ENCODE peak calls at places on chromosome 10, in nine cellular contexts. K is foreskin fibroblast; O is GM13977; B is fibroblast of the conjunctiva; Y is BE2C; N is posterior vena cava; Q is activated CD4-positive, CD25-positive, alpha-beta regulatory T cell; G is activated T-helper 1 cell treated with anti-CD3 and anti-CD28 coated beads, Interleukin-12 subunit alpha, Interleukin-12 subunit beta, Interleukin-2, Interleukin-4 antibody, amounts not matched to agents 30 ng/mL and 10 ng/mL and 1 ng/mL, durations not matched to agents 14 hours and 24 hours and 36 hours; C is AG20443. I is an unnamed sample.

GRCh38 chr10:71963756-71964668 is at the start of gene CHST3:
- DNase-seq in K (no peak), O (peak), B (no peak), Y (peak), N (peak), Q (no peak), G (no peak), C (peak), I (peak)

GRCh38 chr10:86863443-86863842 is 94.0 kb downstream of the MMRN2 start:
- DNase-seq in K (no peak), O (no peak), B (no peak), Y (no peak), N (no peak), Q (no peak), G (no peak), C (peak), I (no peak)

GRCh38 chr10:44731271-44731670 is 179.9 kb upstream of the TMEM72 start:
- DNase-seq in K (no peak), O (no peak), B (no peak), Y (no peak), N (no peak), Q (no peak), G (no peak), C (no peak), I (no peak)

GRCh38 chr10:92688927-92689662 is 660 bp upstream of the HHEX start:
- DNase-seq in K (no peak), O (no peak), B (no peak), Y (peak), N (peak), Q (no peak), G (no peak), C (peak), I (no peak)

GRCh38 chr10:79381804-79382221 is 34.5 kb downstream of the PPIF start:
- DNase-seq in K (peak), O (no peak), B (peak), Y (no peak), N (peak), Q (no peak), G (no peak), C (peak), I (peak)

GRCh38 chr10:5921746-5922145 is 31.7 kb downstream of the FBH1 start:
- DNase-seq in K (no peak), O (no peak), B (no peak), Y (no peak), N (no peak), Q (no peak), G (no peak), C (no peak), I (no peak)

GRCh38 chr10:23172846-23173548 is 19.1 kb upstream of the PTF1A start:
- DNase-seq in K (no peak), O (peak), B (no peak), Y (no peak), N (no peak), Q (no peak), G (no peak), C (no peak), I (no peak)

GRCh38 chr10:44382131-44382858 is 2.6 kb downstream of the CXCL12 start:
- DNase-seq in K (no peak), O (no peak), B (no peak), Y (no peak), N (peak), Q (no peak), G (no peak), C (peak), I (no peak)

GRCh38 chr10:15518256-15518655 is 147.2 kb upstream of the FAM171A1 start:
- DNase-seq in K (no peak), O (no peak), B (no peak), Y (no peak), N (no peak), Q (no peak), G (no peak), C (peak), I (peak)

GRCh38 chr10:30818010-30818660 is 188.6 kb upstream of the LYZL2 start:
- DNase-seq in K (peak), O (peak), B (no peak), Y (peak), N (peak), Q (no peak), G (no peak), C (peak), I (peak)

I was measured in AG08395.